ENCODE peak calls at places on chromosomes 1 and 21, in seven cellular contexts. One of them, this sample, is unnamed.

GRCh38 chr1:18100493-18101063 is 7.0 kb upstream of the IGSF21 start:
- DNase-seq in breast epithelium: peak
- DNase-seq in esophagus squamous epithelium: no peak
- DNase-seq in testis: peak
- DNase-seq in right lobe of liver: no peak
- DNase-seq in lower leg skin: peak
- DNase-seq in adrenal gland: peak
- DNase-seq in this sample: peak

GRCh38 chr1:214862421-214862820 is 220.1 kb upstream of the KCNK2 start:
- DNase-seq in adrenal gland: no peak
- DNase-seq in right lobe of liver: no peak
- DNase-seq in breast epithelium: no peak
- DNase-seq in lower leg skin: no peak
- DNase-seq in testis: no peak
- DNase-seq in esophagus squamous epithelium: no peak
- DNase-seq in this sample: no peak

GRCh38 chr1:52360595-52360968 is 5.4 kb downstream of the CC2D1B start:
- DNase-seq in breast epithelium: no peak
- DNase-seq in esophagus squamous epithelium: no peak
- DNase-seq in lower leg skin: no peak
- DNase-seq in testis: no peak
- DNase-seq in adrenal gland: no peak
- DNase-seq in right lobe of liver: no peak
- DNase-seq in this sample: no peak

GRCh38 chr1:183218039-183218618 is 32.1 kb downstream of the LAMC2 start:
- DNase-seq in testis: no peak
- DNase-seq in breast epithelium: no peak
- DNase-seq in adrenal gland: peak
- DNase-seq in esophagus squamous epithelium: no peak
- DNase-seq in right lobe of liver: no peak
- DNase-seq in lower leg skin: peak
- DNase-seq in this sample: no peak

GRCh38 chr21:35002879-35003722 is 46.0 kb downstream of the RUNX1 start:
- DNase-seq in right lobe of liver: no peak
- DNase-seq in lower leg skin: no peak
- DNase-seq in breast epithelium: no peak
- DNase-seq in esophagus squamous epithelium: no peak
- DNase-seq in adrenal gland: no peak
- DNase-seq in testis: no peak
- DNase-seq in this sample: no peak

GRCh38 chr1:55375617-55376258 is 160.6 kb upstream of the USP24 start:
- DNase-seq in right lobe of liver: no peak
- DNase-seq in testis: peak
- DNase-seq in lower leg skin: no peak
- DNase-seq in adrenal gland: peak
- DNase-seq in breast epithelium: no peak
- DNase-seq in esophagus squamous epithelium: no peak
- DNase-seq in this sample: peak

GRCh38 chr1:184392779-184393522 is 6.1 kb downstream of the C1orf21 start:
- DNase-seq in right lobe of liver: no peak
- DNase-seq in testis: no peak
- DNase-seq in adrenal gland: no peak
- DNase-seq in esophagus squamous epithelium: no peak
- DNase-seq in breast epithelium: no peak
- DNase-seq in lower leg skin: no peak
- DNase-seq in this sample: no peak

GRCh38 chr1:25360596-25361581 is 22.8 kb downstream of the TMEM50A start:
- DNase-seq in esophagus squamous epithelium: no peak
- DNase-seq in adrenal gland: no peak
- DNase-seq in lower leg skin: no peak
- DNase-seq in testis: no peak
- DNase-seq in right lobe of liver: no peak
- DNase-seq in breast epithelium: no peak
- DNase-seq in this sample: peak

GRCh38 chr1:1336931-1337792 is 6.1 kb downstream of the TAS1R3 start:
- DNase-seq in breast epithelium: no peak
- DNase-seq in testis: no peak
- DNase-seq in right lobe of liver: no peak
- DNase-seq in adrenal gland: no peak
- DNase-seq in esophagus squamous epithelium: no peak
- DNase-seq in lower leg skin: no peak
- DNase-seq in this sample: no peak

GRCh38 chr1:161910516-161911077 is 113.1 kb downstream of the OLFML2B start:
- DNase-seq in breast epithelium: no peak
- DNase-seq in testis: no peak
- DNase-seq in esophagus squamous epithelium: no peak
- DNase-seq in lower leg skin: no peak
- DNase-seq in adrenal gland: no peak
- DNase-seq in right lobe of liver: no peak
- DNase-seq in this sample: no peak

GRCh38 chr1:38246955-38247952 is 200.7 kb upstream of the POU3F1 start:
- DNase-seq in breast epithelium: no peak
- DNase-seq in esophagus squamous epithelium: no peak
- DNase-seq in lower leg skin: no peak
- DNase-seq in adrenal gland: peak
- DNase-seq in right lobe of liver: peak
- DNase-seq in testis: no peak
- DNase-seq in this sample: no peak

GRCh38 chr1:59477286-59477685 is 180.4 kb downstream of the FGGY start:
- DNase-seq in breast epithelium: no peak
- DNase-seq in lower leg skin: no peak
- DNase-seq in esophagus squamous epithelium: no peak
- DNase-seq in right lobe of liver: no peak
- DNase-seq in adrenal gland: peak
- DNase-seq in testis: no peak
- DNase-seq in this sample: peak

GRCh38 chr1:211908453-211908852 is 77.9 kb upstream of the LPGAT1 start:
- DNase-seq in adrenal gland: no peak
- DNase-seq in breast epithelium: no peak
- DNase-seq in testis: no peak
- DNase-seq in lower leg skin: no peak
- DNase-seq in esophagus squamous epithelium: no peak
- DNase-seq in right lobe of liver: no peak
- DNase-seq in this sample: no peak

GRCh38 chr1:9910425-9911178 is 533 bp upstream of the CTNNBIP1 start:
- DNase-seq in right lobe of liver: peak
- DNase-seq in adrenal gland: peak
- DNase-seq in esophagus squamous epithelium: peak
- DNase-seq in breast epithelium: peak
- DNase-seq in testis: peak
- DNase-seq in lower leg skin: peak
- DNase-seq in this sample: peak

GRCh38 chr1:9908846-9909221 is 1.2 kb downstream of the CTNNBIP1 start:
- DNase-seq in esophagus squamous epithelium: no peak
- DNase-seq in lower leg skin: no peak
- DNase-seq in testis: no peak
- DNase-seq in adrenal gland: no peak
- DNase-seq in right lobe of liver: no peak
- DNase-seq in breast epithelium: no peak
- DNase-seq in this sample: no peak

GRCh38 chr1:9912264-9912936 is 2.3 kb upstream of the CTNNBIP1 start:
- DNase-seq in adrenal gland: no peak
- DNase-seq in esophagus squamous epithelium: no peak
- DNase-seq in breast epithelium: no peak
- DNase-seq in testis: no peak
- DNase-seq in right lobe of liver: no peak
- DNase-seq in lower leg skin: peak
- DNase-seq in this sample: no peak

GRCh38 chr1:9909222-9910046 is 635 bp downstream of the CTNNBIP1 start:
- DNase-seq in right lobe of liver: peak
- DNase-seq in lower leg skin: peak
- DNase-seq in testis: peak
- DNase-seq in esophagus squamous epithelium: peak
- DNase-seq in adrenal gland: peak
- DNase-seq in breast epithelium: no peak
- DNase-seq in this sample: no peak

GRCh38 chr1:9910080-9910424 is at the start of gene CTNNBIP1:
- DNase-seq in testis: no peak
- DNase-seq in esophagus squamous epithelium: no peak
- DNase-seq in breast epithelium: no peak
- DNase-seq in right lobe of liver: no peak
- DNase-seq in adrenal gland: no peak
- DNase-seq in lower leg skin: no peak
- DNase-seq in this sample: peak
- TF ChIP-seq POLR2A in testis: no peak
- TF ChIP-seq POLR2A in esophagus squamous epithelium: peak
- TF ChIP-seq POLR2A in breast epithelium: no peak
- TF ChIP-seq POLR2A in right lobe of liver: peak
- TF ChIP-seq POLR2A in adrenal gland: peak
- TF ChIP-seq POLR2A in lower leg skin: no peak
- TF ChIP-seq POLR2A in this sample: peak

DNA sequence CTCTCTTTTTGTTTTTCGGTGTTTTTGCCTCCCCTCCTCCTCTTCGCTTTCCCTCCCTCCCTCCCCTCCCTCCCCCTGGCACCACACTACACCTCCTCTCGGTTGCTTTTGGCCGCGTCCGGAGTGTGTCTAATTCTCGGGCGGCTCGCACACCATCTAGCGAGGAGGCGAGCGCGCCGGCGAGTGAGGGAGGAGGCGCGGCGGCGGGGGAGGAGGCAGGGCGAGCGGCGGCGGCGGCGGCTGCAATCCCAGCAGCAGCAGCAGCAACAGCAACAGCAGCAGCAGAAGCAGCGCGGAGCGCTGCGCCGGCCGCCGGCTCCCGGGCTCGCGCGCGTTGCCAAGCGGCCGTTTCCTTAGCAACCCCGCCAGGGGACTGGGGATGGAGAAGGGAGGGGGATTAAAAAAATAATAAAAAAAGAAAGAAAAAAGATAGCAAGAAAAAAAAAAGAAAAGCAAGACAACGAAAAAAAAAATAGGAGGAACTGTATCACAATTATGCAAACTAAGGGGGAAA is 408 bp upstream of the NEGR1 start:
- DNase-seq in lower leg skin: peak
- DNase-seq in esophagus squamous epithelium: no peak
- DNase-seq in adrenal gland: peak
- DNase-seq in breast epithelium: peak
- DNase-seq in testis: peak
- DNase-seq in right lobe of liver: peak
- DNase-seq in this sample: peak
- TF ChIP-seq POLR2A in lower leg skin: no peak
- TF ChIP-seq POLR2A in esophagus squamous epithelium: no peak
- TF ChIP-seq POLR2A in adrenal gland: no peak
- TF ChIP-seq POLR2A in breast epithelium: no peak
- TF ChIP-seq POLR2A in testis: no peak
- TF ChIP-seq POLR2A in right lobe of liver: no peak
- TF ChIP-seq POLR2A in this sample: no peak

GRCh38 chr1:10640843-10641553 is 155.4 kb downstream of the CASZ1 start:
- DNase-seq in esophagus squamous epithelium: no peak
- DNase-seq in testis: no peak
- DNase-seq in breast epithelium: no peak
- DNase-seq in lower leg skin: no peak
- DNase-seq in right lobe of liver: no peak
- DNase-seq in adrenal gland: no peak
- DNase-seq in this sample: no peak
- TF ChIP-seq POLR2A in esophagus squamous epithelium: no peak
- TF ChIP-seq POLR2A in testis: no peak
- TF ChIP-seq POLR2A in breast epithelium: no peak
- TF ChIP-seq POLR2A in lower leg skin: no peak
- TF ChIP-seq POLR2A in right lobe of liver: no peak
- TF ChIP-seq POLR2A in adrenal gland: no peak
- TF ChIP-seq POLR2A in this sample: no peak

GRCh38 chr1:84300501-84300900 is 1.0 kb upstream of the SAMD13 start:
- DNase-seq in lower leg skin: no peak
- DNase-seq in testis: no peak
- DNase-seq in esophagus squamous epithelium: no peak
- DNase-seq in right lobe of liver: no peak
- DNase-seq in breast epithelium: no peak
- DNase-seq in adrenal gland: no peak
- DNase-seq in this sample: no peak

GRCh38 chr1:84298336-84298687 is 3.2 kb upstream of the SAMD13 start:
- DNase-seq in esophagus squamous epithelium: no peak
- DNase-seq in lower leg skin: peak
- DNase-seq in right lobe of liver: peak
- DNase-seq in adrenal gland: peak
- DNase-seq in breast epithelium: no peak
- DNase-seq in testis: peak
- DNase-seq in this sample: peak

GRCh38 chr1:84299536-84300260 is 1.8 kb upstream of the SAMD13 start:
- DNase-seq in breast epithelium: no peak
- DNase-seq in right lobe of liver: no peak
- DNase-seq in lower leg skin: no peak
- DNase-seq in testis: no peak
- DNase-seq in esophagus squamous epithelium: no peak
- DNase-seq in adrenal gland: no peak
- DNase-seq in this sample: no peak

GRCh38 chr1:84297546-84298244 is 3.8 kb upstream of the SAMD13 start:
- DNase-seq in esophagus squamous epithelium: no peak
- DNase-seq in lower leg skin: no peak
- DNase-seq in adrenal gland: no peak
- DNase-seq in testis: no peak
- DNase-seq in right lobe of liver: no peak
- DNase-seq in breast epithelium: no peak
- DNase-seq in this sample: no peak

GRCh38 chr1:84298688-84299535 is 2.6 kb upstream of the SAMD13 start:
- DNase-seq in esophagus squamous epithelium: no peak
- DNase-seq in adrenal gland: peak
- DNase-seq in lower leg skin: peak
- DNase-seq in breast epithelium: peak
- DNase-seq in testis: peak
- DNase-seq in right lobe of liver: peak
- DNase-seq in this sample: no peak
- TF ChIP-seq POLR2A in esophagus squamous epithelium: no peak
- TF ChIP-seq POLR2A in adrenal gland: peak
- TF ChIP-seq POLR2A in lower leg skin: no peak
- TF ChIP-seq POLR2A in breast epithelium: no peak
- TF ChIP-seq POLR2A in testis: no peak
- TF ChIP-seq POLR2A in right lobe of liver: no peak
- TF ChIP-seq POLR2A in this sample: peak

DNA sequence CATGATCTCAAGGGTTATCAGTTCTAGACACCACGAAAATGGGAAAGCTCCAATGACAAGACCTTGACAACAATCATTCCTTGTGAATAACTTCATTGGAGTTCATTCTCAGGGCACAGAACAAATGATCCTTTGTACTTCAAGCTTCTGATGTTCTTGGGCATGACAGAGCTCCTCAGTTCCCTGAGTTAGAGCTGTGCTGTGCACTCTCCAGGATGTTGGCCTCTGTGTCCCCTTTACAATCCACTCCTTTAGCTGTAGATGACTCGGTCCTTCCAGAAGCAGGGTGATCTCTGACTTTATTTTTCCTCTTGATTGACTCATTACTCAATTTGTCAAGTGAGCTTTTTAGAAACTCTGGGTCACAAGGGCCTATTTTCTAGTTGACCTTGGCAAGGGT is 3.9 kb upstream of the FAM78B start:
- DNase-seq in lower leg skin: no peak
- DNase-seq in testis: peak
- DNase-seq in esophagus squamous epithelium: no peak
- DNase-seq in right lobe of liver: no peak
- DNase-seq in breast epithelium: no peak
- DNase-seq in adrenal gland: no peak
- DNase-seq in this sample: no peak
- TF ChIP-seq POLR2A in lower leg skin: no peak
- TF ChIP-seq POLR2A in testis: no peak
- TF ChIP-seq POLR2A in esophagus squamous epithelium: no peak
- TF ChIP-seq POLR2A in right lobe of liver: no peak
- TF ChIP-seq POLR2A in breast epithelium: no peak
- TF ChIP-seq POLR2A in adrenal gland: no peak
- TF ChIP-seq POLR2A in this sample: no peak